ENCODE peak calls at places on chromosomes 12 and 14, in ten cellular contexts. One of them, this sample, is unnamed.

GRCh38 chr14:105063041-105063440 is 2.2 kb downstream of the GPR132 start:
- DNase-seq in thoracic aorta: no peak
- DNase-seq in HFF-Myc: no peak
- DNase-seq in GF-D8: no peak
- DNase-seq in activated CD4-positive, alpha-beta T cell treated with anti-CD3 and anti-CD28 coated beads for 48 hours: no peak
- DNase-seq in small intestine: no peak
- DNase-seq in NCI-H1694: no peak
- DNase-seq in lower leg skin: no peak
- DNase-seq in RWPE1: no peak
- DNase-seq in T-helper 1 cell: no peak
- DNase-seq in this sample: no peak

GRCh38 chr12:13630354-13630753 is 351.0 kb downstream of the GRIN2B start:
- DNase-seq in thoracic aorta: no peak
- DNase-seq in HFF-Myc: no peak
- DNase-seq in GF-D8: no peak
- DNase-seq in activated CD4-positive, alpha-beta T cell treated with anti-CD3 and anti-CD28 coated beads for 48 hours: no peak
- DNase-seq in small intestine: no peak
- DNase-seq in NCI-H1694: no peak
- DNase-seq in lower leg skin: no peak
- DNase-seq in RWPE1: no peak
- DNase-seq in T-helper 1 cell: no peak
- DNase-seq in this sample: no peak

GRCh38 chr12:27142102-27142721 is 59.8 kb upstream of the C12orf71 start:
- DNase-seq in thoracic aorta: peak
- DNase-seq in HFF-Myc: peak
- DNase-seq in GF-D8: peak
- DNase-seq in activated CD4-positive, alpha-beta T cell treated with anti-CD3 and anti-CD28 coated beads for 48 hours: peak
- DNase-seq in small intestine: peak
- DNase-seq in NCI-H1694: peak
- DNase-seq in lower leg skin: no peak
- DNase-seq in RWPE1: peak
- DNase-seq in T-helper 1 cell: peak
- DNase-seq in this sample: peak

GRCh38 chr12:53676715-53677611 is 1.1 kb upstream of the ATP5MC2 start:
- DNase-seq in thoracic aorta: no peak
- DNase-seq in HFF-Myc: peak
- DNase-seq in GF-D8: no peak
- DNase-seq in activated CD4-positive, alpha-beta T cell treated with anti-CD3 and anti-CD28 coated beads for 48 hours: peak
- DNase-seq in small intestine: peak
- DNase-seq in NCI-H1694: no peak
- DNase-seq in lower leg skin: peak
- DNase-seq in RWPE1: peak
- DNase-seq in T-helper 1 cell: peak
- DNase-seq in this sample: peak

GRCh38 chr12:116861331-116861730 is 19.9 kb downstream of the HRK start:
- DNase-seq in thoracic aorta: no peak
- DNase-seq in HFF-Myc: peak
- DNase-seq in GF-D8: no peak
- DNase-seq in activated CD4-positive, alpha-beta T cell treated with anti-CD3 and anti-CD28 coated beads for 48 hours: peak
- DNase-seq in small intestine: no peak
- DNase-seq in NCI-H1694: no peak
- DNase-seq in lower leg skin: no peak
- DNase-seq in RWPE1: no peak
- DNase-seq in T-helper 1 cell: peak
- DNase-seq in this sample: no peak

GRCh38 chr12:8662592-8662991 is at the start of gene MFAP5:
- DNase-seq in thoracic aorta: no peak
- DNase-seq in HFF-Myc: no peak
- DNase-seq in GF-D8: no peak
- DNase-seq in activated CD4-positive, alpha-beta T cell treated with anti-CD3 and anti-CD28 coated beads for 48 hours: no peak
- DNase-seq in small intestine: no peak
- DNase-seq in NCI-H1694: no peak
- DNase-seq in lower leg skin: no peak
- DNase-seq in RWPE1: peak
- DNase-seq in T-helper 1 cell: no peak
- DNase-seq in this sample: peak

GRCh38 chr14:52031781-52032180 is 37.1 kb downstream of the NID2 start:
- DNase-seq in thoracic aorta: peak
- DNase-seq in HFF-Myc: no peak
- DNase-seq in GF-D8: no peak
- DNase-seq in activated CD4-positive, alpha-beta T cell treated with anti-CD3 and anti-CD28 coated beads for 48 hours: no peak
- DNase-seq in small intestine: no peak
- DNase-seq in NCI-H1694: no peak
- DNase-seq in lower leg skin: no peak
- DNase-seq in RWPE1: no peak
- DNase-seq in T-helper 1 cell: no peak
- DNase-seq in this sample: no peak

GRCh38 chr12:19434538-19434937 is 4.8 kb upstream of the AEBP2 start:
- DNase-seq in thoracic aorta: no peak
- DNase-seq in HFF-Myc: no peak
- DNase-seq in GF-D8: no peak
- DNase-seq in activated CD4-positive, alpha-beta T cell treated with anti-CD3 and anti-CD28 coated beads for 48 hours: no peak
- DNase-seq in small intestine: no peak
- DNase-seq in NCI-H1694: no peak
- DNase-seq in lower leg skin: no peak
- DNase-seq in RWPE1: no peak
- DNase-seq in T-helper 1 cell: peak
- DNase-seq in this sample: no peak

GRCh38 chr12:120367924-120368788 is 808 bp downstream of the MSI1 start:
- DNase-seq in thoracic aorta: no peak
- DNase-seq in HFF-Myc: no peak
- DNase-seq in GF-D8: no peak
- DNase-seq in activated CD4-positive, alpha-beta T cell treated with anti-CD3 and anti-CD28 coated beads for 48 hours: peak
- DNase-seq in small intestine: no peak
- DNase-seq in NCI-H1694: no peak
- DNase-seq in lower leg skin: no peak
- DNase-seq in RWPE1: no peak
- DNase-seq in T-helper 1 cell: no peak
- DNase-seq in this sample: peak

GRCh38 chr12:10031771-10032175 is 1.3 kb downstream of the CLEC9A start:
- DNase-seq in thoracic aorta: no peak
- DNase-seq in HFF-Myc: peak
- DNase-seq in GF-D8: no peak
- DNase-seq in activated CD4-positive, alpha-beta T cell treated with anti-CD3 and anti-CD28 coated beads for 48 hours: no peak
- DNase-seq in small intestine: no peak
- DNase-seq in NCI-H1694: no peak
- DNase-seq in lower leg skin: no peak
- DNase-seq in RWPE1: peak
- DNase-seq in T-helper 1 cell: no peak
- DNase-seq in this sample: peak

GRCh38 chr14:104436047-104436531 is 143.5 kb upstream of the C14orf180 start:
- DNase-seq in thoracic aorta: no peak
- DNase-seq in HFF-Myc: no peak
- DNase-seq in GF-D8: peak
- DNase-seq in activated CD4-positive, alpha-beta T cell treated with anti-CD3 and anti-CD28 coated beads for 48 hours: no peak
- DNase-seq in small intestine: no peak
- DNase-seq in NCI-H1694: no peak
- DNase-seq in lower leg skin: peak
- DNase-seq in RWPE1: no peak
- DNase-seq in T-helper 1 cell: no peak
- DNase-seq in this sample: peak

GRCh38 chr14:60723218-60724079 is 702 bp downstream of the SIX4 start:
- DNase-seq in thoracic aorta: no peak
- DNase-seq in HFF-Myc: no peak
- DNase-seq in GF-D8: no peak
- DNase-seq in activated CD4-positive, alpha-beta T cell treated with anti-CD3 and anti-CD28 coated beads for 48 hours: peak
- DNase-seq in small intestine: no peak
- DNase-seq in NCI-H1694: no peak
- DNase-seq in lower leg skin: peak
- DNase-seq in RWPE1: peak
- DNase-seq in T-helper 1 cell: peak
- DNase-seq in this sample: peak

GRCh38 chr12:93098077-93098476 is 169.0 kb upstream of the EEA1 start:
- DNase-seq in thoracic aorta: peak
- DNase-seq in HFF-Myc: no peak
- DNase-seq in GF-D8: peak
- DNase-seq in activated CD4-positive, alpha-beta T cell treated with anti-CD3 and anti-CD28 coated beads for 48 hours: peak
- DNase-seq in small intestine: peak
- DNase-seq in NCI-H1694: no peak
- DNase-seq in lower leg skin: no peak
- DNase-seq in RWPE1: no peak
- DNase-seq in T-helper 1 cell: peak
- DNase-seq in this sample: peak

GRCh38 chr12:4643747-4644146 is 5.1 kb downstream of the AKAP3 start:
- DNase-seq in thoracic aorta: no peak
- DNase-seq in HFF-Myc: no peak
- DNase-seq in GF-D8: no peak
- DNase-seq in activated CD4-positive, alpha-beta T cell treated with anti-CD3 and anti-CD28 coated beads for 48 hours: no peak
- DNase-seq in small intestine: no peak
- DNase-seq in NCI-H1694: no peak
- DNase-seq in lower leg skin: no peak
- DNase-seq in RWPE1: no peak
- DNase-seq in T-helper 1 cell: no peak
- DNase-seq in this sample: no peak

This sample was measured in GM23338.